ENCODE peak calls at places on chromosomes 6 and 20, in six cellular contexts. D is heart right ventricle; C is foreskin keratinocyte; T is CD8-positive, alpha-beta memory T cell; E is HCT116; U is RWPE1. M is an unnamed sample.

GRCh38 chr6:33702345-33702977 is 9.0 kb downstream of the UQCC2 start:
- DNase-seq in D (no peak), C (no peak), T (no peak), E (peak), U (no peak), M (peak)

GRCh38 chr6:114055319-114055718 is 84.4 kb upstream of the HDAC2 start:
- DNase-seq in D (no peak), C (no peak), T (no peak), E (no peak), U (no peak), M (no peak)

GRCh38 chr6:121666809-121667208 is 231.4 kb downstream of the GJA1 start:
- DNase-seq in D (peak), C (peak), T (no peak), E (peak), U (peak), M (no peak)

GRCh38 chr6:17633465-17634188 is 33.5 kb downstream of the FAM8A1 start:
- DNase-seq in D (no peak), C (no peak), T (peak), E (no peak), U (no peak), M (no peak)

GRCh38 chr6:150756170-150756569 is 109.3 kb upstream of the MTHFD1L start:
- DNase-seq in D (no peak), C (peak), T (no peak), E (no peak), U (no peak), M (no peak)

GRCh38 chr6:134830194-134830593 is 119.7 kb downstream of the ALDH8A1 start:
- DNase-seq in D (no peak), C (no peak), T (no peak), E (no peak), U (no peak), M (no peak)

GRCh38 chr20:7015257-7015656 is 247.8 kb downstream of the BMP2 start:
- DNase-seq in D (no peak), C (no peak), T (no peak), E (no peak), U (no peak), M (no peak)

GRCh38 chr6:89375427-89375868 is 22.9 kb upstream of the UBE2J1 start:
- DNase-seq in D (peak), C (peak), T (peak), E (no peak), U (no peak), M (peak)

GRCh38 chr6:43070028-43070632 is 6.0 kb upstream of the PTK7 start:
- DNase-seq in D (no peak), C (no peak), T (no peak), E (peak), U (peak), M (no peak)

GRCh38 chr6:16493112-16493511 is 254.7 kb downstream of the GMPR start:
- DNase-seq in D (no peak), C (no peak), T (no peak), E (no peak), U (no peak), M (no peak)

GRCh38 chr6:135883045-135883444 is 31.5 kb downstream of the PDE7B start:
- DNase-seq in D (no peak), C (no peak), T (no peak), E (no peak), U (no peak), M (no peak)

GRCh38 chr20:49999329-49999728 is 16.5 kb downstream of the SNAI1 start:
- DNase-seq in D (no peak), C (no peak), T (no peak), E (no peak), U (no peak), M (no peak)

DNA sequence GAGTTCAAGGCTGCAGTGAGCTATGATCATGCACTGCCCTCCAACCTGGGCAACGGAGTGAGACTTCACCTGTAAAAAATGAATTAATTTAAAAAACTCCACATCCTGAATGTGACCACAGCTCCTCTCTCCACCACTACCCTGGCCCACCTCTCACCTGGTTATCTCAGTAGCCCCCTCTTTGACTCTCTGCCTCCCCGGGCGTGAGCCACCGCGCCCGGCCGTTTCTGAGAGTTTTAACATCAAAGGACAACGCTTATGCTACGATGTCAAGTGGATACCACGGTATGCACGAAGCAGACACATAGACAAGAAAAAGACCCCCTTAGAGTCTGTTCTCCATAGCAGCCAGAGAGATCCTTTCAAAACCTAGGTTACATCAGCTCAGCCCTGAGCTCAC is 48.7 kb downstream of the FGD2 start:
- DNase-seq in D (no peak), C (no peak), T (no peak), E (no peak), U (no peak), M (no peak)
- H3K27ac ChIP-seq in D (no peak), C (no peak), T (no peak), E (no peak), U (peak), M (no peak)

GRCh38 chr6:129637340-129638054 is 72.5 kb downstream of the ARHGAP18 start:
- DNase-seq in D (no peak), C (no peak), T (no peak), E (no peak), U (no peak), M (no peak)
- H3K27ac ChIP-seq in D (no peak), C (no peak), T (no peak), E (peak), U (no peak), M (no peak)

GRCh38 chr20:35771367-35771688 is 487 bp upstream of the PHF20 start:
- DNase-seq in D (no peak), C (no peak), T (no peak), E (no peak), U (no peak), M (no peak)
- H3K27ac ChIP-seq in D (peak), C (no peak), T (peak), E (no peak), U (peak), M (no peak)

DNA sequence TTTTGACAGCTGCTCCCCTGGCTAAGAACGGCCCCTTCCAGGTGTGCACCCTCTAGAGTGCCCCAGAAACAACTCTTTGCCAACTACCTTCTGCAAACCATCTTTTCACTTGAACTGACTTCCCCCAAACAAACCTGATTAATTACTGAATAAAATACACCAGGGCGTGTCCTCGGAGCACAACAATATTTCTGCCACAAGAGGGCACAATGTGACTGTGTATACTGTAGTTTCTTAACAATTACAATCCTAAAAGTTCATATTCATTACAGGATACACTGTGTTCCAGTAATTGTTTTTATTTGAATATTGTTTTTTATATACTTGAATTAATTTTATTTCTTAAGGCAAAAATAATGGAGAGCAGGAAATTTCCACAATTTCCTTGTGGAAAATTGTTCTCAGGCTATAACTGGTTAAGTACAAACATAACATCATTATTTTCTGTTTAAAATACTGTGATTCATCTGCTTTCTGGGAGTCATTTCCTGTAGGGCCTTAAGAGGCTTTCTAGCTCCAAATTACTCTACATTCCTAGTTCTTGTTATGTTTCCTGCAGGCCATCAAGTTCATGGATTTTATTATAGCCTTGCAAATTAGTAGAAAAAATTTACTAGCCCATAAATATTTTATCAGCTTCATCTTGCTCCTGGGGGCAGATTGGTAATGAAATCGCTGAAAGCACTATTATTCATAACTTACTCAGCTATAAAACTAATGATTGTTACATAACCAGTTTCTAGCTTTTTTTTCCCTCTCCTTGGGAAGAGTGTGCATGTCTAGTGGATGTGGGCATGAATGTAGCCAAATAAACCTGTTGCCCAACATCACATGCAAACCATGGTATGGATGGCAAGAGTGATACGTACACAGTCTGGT is 51.9 kb upstream of the SLC22A16 start:
- DNase-seq in D (peak), C (peak), T (peak), E (peak), U (peak), M (no peak)
- H3K27ac ChIP-seq in D (peak), C (peak), T (no peak), E (no peak), U (peak), M (no peak)

GRCh38 chr20:56978475-56978874 is 288.0 kb downstream of the BMP7 start:
- DNase-seq in D (no peak), C (no peak), T (no peak), E (no peak), U (no peak), M (no peak)

GRCh38 chr20:56975838-56976237 is 290.6 kb downstream of the BMP7 start:
- DNase-seq in D (no peak), C (no peak), T (no peak), E (no peak), U (no peak), M (no peak)

GRCh38 chr20:56979125-56979524 is 287.3 kb downstream of the BMP7 start:
- DNase-seq in D (no peak), C (no peak), T (no peak), E (no peak), U (no peak), M (no peak)

DNA sequence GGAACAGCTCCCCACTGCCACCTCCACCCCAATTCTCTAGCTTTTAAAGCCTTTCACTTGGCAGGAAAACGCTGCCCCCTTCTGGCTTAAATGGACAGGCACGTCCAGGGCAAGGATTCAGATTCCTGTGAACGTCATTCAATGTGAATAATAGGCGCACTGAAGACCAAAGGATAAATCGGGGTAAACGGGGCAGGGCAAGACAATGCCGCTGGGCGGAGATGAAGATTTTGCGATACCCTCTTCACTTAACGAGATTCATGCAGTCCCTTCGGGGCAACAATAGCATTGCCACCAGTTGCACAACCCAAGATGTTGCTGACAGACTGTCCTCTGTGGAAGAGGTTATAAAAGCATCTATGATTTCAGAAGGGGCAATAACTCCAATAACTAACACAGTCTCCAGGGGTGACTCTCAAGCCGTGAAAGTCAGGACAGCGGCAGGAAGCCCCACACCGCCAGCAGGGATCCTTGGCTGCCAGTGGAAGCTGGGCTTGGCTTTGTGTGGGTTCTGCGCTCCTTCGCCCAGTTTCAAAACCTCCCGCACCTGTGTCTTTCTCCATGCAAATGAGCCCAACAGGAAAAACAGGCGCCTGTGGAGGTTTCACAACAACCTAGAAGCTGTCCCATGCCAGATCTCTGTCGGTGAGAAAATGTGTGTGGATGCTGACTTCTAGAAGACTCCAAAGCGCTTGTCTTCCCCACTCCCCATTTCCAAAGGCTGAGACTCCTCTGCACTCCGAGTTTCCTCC is 291.8 kb downstream of the BMP7 start:
- DNase-seq in D (no peak), C (peak), T (no peak), E (peak), U (peak), M (peak)
- H3K27ac ChIP-seq in D (no peak), C (no peak), T (no peak), E (no peak), U (no peak), M (no peak)

DNA sequence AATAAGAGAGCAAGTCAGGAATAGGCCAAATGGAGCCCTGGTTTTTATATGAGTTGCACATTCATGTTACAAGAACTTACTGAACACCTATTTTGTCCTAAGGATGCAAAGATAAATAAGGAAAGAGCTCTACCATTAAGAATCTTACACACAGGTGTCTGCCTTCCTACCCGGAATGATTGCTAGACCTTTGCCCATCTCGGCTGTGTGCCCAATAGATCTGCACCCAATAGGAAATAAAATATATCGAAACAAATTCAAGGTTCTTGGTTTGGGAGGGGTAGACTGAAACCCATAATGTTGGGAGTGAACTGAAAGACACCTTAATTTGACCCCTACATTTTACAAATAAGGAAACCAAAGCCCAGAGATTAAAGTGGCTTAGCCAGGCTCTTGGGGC is 48.9 kb downstream of the EDN1 start:
- DNase-seq in D (no peak), C (no peak), T (no peak), E (no peak), U (no peak), M (no peak)
- H3K27ac ChIP-seq in D (no peak), C (no peak), T (no peak), E (no peak), U (no peak), M (no peak)

DNA sequence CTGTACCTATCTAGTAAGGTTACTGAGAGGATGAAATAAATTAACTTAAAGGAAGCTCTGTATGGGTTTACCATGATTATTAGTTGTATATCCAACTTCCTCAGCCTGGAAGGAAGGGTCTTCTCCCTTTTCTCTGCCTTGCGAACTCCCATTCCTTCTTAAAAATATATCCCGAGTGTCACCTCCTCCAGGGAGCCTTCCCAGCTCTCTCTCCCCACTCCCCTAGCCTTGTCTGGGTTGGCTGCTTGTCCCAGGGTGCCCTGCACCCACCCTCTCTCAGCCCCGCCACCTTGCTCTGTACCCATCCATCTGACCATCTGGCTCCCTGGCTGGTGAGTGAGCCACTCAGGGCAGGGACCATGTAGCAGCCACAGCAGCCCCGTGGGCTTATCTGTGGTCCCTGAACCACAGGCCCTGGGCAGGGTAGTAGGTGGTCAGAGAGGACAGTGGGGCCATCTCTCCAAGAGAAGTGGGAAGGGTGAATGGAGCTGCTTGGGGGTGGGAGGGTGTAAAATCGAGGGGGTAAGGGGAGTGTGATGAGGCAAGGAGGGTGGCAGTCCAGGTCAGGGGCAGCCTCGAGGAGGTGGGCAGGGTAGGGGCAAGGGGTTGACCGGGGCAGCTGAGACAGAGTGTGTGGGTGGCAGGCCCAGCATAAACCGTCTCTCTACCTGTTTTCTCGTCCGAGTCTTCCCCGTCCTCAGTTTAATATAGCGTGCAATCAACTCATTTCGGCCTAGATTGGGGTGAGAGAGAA is 12.8 kb downstream of the TEAD3 start:
- DNase-seq in D (no peak), C (no peak), T (no peak), E (no peak), U (no peak), M (no peak)
- H3K27ac ChIP-seq in D (no peak), C (no peak), T (no peak), E (no peak), U (peak), M (no peak)

M was measured in H9.